ENCODE peak calls at places on chromosomes 11 and 22, in ten cellular contexts. S is ascending aorta, F is colonic mucosa, V is breast epithelium, E is heart left ventricle, D is right cardiac atrium, L is thoracic aorta, Y is Karpas-422, X is IMR-90, Z is H9. O is an unnamed sample. For H3K4me1, H3K9me3 and H3K27me3, the result is how much of the 10 kb centered on the place peaks cover.

GRCh38 chr11:71286701-71287643 is 34.6 kb upstream of the SHANK2 start:
- DNase-seq in S (no peak), F (peak), V (peak), E (no peak), D (no peak), L (no peak), Y (no peak), X (peak), Z (peak), O (no peak)

GRCh38 chr11:107716884-107717532 is 5.2 kb upstream of the SLN start:
- DNase-seq in S (no peak), F (no peak), V (no peak), E (no peak), D (no peak), L (no peak), Y (no peak), X (no peak), Z (no peak), O (no peak)

GRCh38 chr11:46570790-46571398 is 22.9 kb downstream of the AMBRA1 start:
- DNase-seq in S (no peak), F (no peak), V (no peak), E (no peak), D (no peak), L (no peak), Y (no peak), X (no peak), Z (no peak), O (no peak)

GRCh38 chr11:33452806-33453205 is 195.6 kb downstream of the HIPK3 start:
- DNase-seq in S (no peak), F (no peak), V (no peak), E (no peak), D (no peak), L (no peak), Y (no peak), X (peak), Z (no peak), O (no peak)

GRCh38 chr11:107562647-107563208 is 2.8 kb downstream of the ALKBH8 start:
- DNase-seq in S (no peak), F (no peak), V (no peak), E (no peak), D (no peak), L (no peak), Y (no peak), X (peak), Z (no peak), O (no peak)

GRCh38 chr11:27241316-27242122 is 121.5 kb downstream of the CCDC34 start:
- DNase-seq in S (no peak), F (no peak), V (no peak), E (no peak), D (no peak), L (no peak), Y (no peak), X (peak), Z (no peak), O (no peak)

GRCh38 chr11:61173456-61173855 is 12.2 kb upstream of the VPS37C start:
- DNase-seq in S (no peak), F (no peak), V (no peak), E (no peak), D (no peak), L (no peak), Y (peak), X (peak), Z (no peak), O (no peak)

GRCh38 chr11:46666982-46667590 is 33.3 kb downstream of the ARHGAP1 start:
- DNase-seq in S (no peak), F (no peak), V (no peak), E (no peak), D (peak), L (no peak), Y (no peak), X (no peak), Z (no peak), O (no peak)

GRCh38 chr22:36714110-36714509 is 10.6 kb upstream of the CACNG2 start:
- DNase-seq in S (no peak), F (no peak), V (no peak), E (no peak), D (no peak), L (no peak), Y (no peak), X (no peak), Z (no peak), O (no peak)

GRCh38 chr11:62061356-62062222 is 62.2 kb upstream of the INCENP start:
- DNase-seq in S (no peak), F (no peak), V (no peak), E (no peak), D (no peak), L (no peak), Y (no peak), X (no peak), Z (no peak), O (no peak)

GRCh38 chr11:69370984-69371709 is 77.2 kb downstream of the MYEOV start:
- DNase-seq in S (no peak), F (peak), V (no peak), E (no peak), D (no peak), L (no peak), Y (no peak), X (no peak), Z (peak), O (no peak)

GRCh38 chr22:23064381-23065068 is 5.8 kb upstream of the GNAZ start:
- DNase-seq in S (no peak), F (no peak), V (peak), E (peak), D (no peak), L (no peak), Y (no peak), X (no peak), Z (peak), O (no peak)

GRCh38 chr11:27700351-27701261 is at the start of gene BDNF:
- DNase-seq in S (no peak), F (no peak), V (no peak), E (no peak), D (no peak), L (no peak), Y (peak), X (peak), Z (peak), O (no peak)

GRCh38 chr11:124070906-124071621 is 29.9 kb upstream of the OR10G7 start:
- DNase-seq in S (no peak), F (peak), V (peak), E (peak), D (peak), L (no peak), Y (peak), X (peak), Z (peak), O (peak)

GRCh38 chr22:33918676-33919590 is 1.3 kb downstream of the LARGE1 start:
- DNase-seq in S (no peak), F (no peak), V (no peak), E (no peak), D (no peak), L (no peak), Y (no peak), X (peak), Z (no peak), O (no peak)

GRCh38 chr11:30346068-30346688 is 23.3 kb downstream of the ARL14EP start:
- DNase-seq in S (no peak), F (no peak), V (no peak), E (no peak), D (no peak), L (no peak), Y (peak), X (peak), Z (no peak), O (no peak)

GRCh38 chr11:104462346-104462745 is 298.4 kb upstream of the PDGFD start:
- DNase-seq in S (no peak), F (no peak), V (no peak), E (no peak), D (no peak), L (no peak), Y (no peak), X (peak), Z (no peak), O (no peak)

GRCh38 chr11:35152575-35152974 is 13.6 kb downstream of the CD44 start:
- DNase-seq in S (no peak), F (no peak), V (no peak), E (no peak), D (no peak), L (no peak), Y (no peak), X (no peak), Z (no peak), O (no peak)
- H3K4me1 ChIP-seq in S (under half), F (under half), V (under half), E (under half), D (under half), L (under half), Y (under half), X (under half), Z (under half), O (under half)

GRCh38 chr11:125941241-125941605 is 4.6 kb upstream of the VSIG10L2 start:
- DNase-seq in S (no peak), F (no peak), V (no peak), E (no peak), D (no peak), L (no peak), Y (no peak), X (no peak), Z (no peak), O (no peak)
- H3K9me3 ChIP-seq in S (under half), F (under half), V (under half), E (under half), D (under half), L (under half), Y (under half), X (under half), Z (under half), O (under half)

GRCh38 chr11:1598816-1599215 is 722 bp upstream of the KRTAP5-2 start:
- DNase-seq in S (no peak), F (no peak), V (no peak), E (no peak), D (no peak), L (no peak), Y (no peak), X (no peak), Z (no peak), O (no peak)

GRCh38 chr11:1597981-1598380 is at the start of gene KRTAP5-2:
- DNase-seq in S (no peak), F (no peak), V (no peak), E (no peak), D (no peak), L (no peak), Y (no peak), X (no peak), Z (no peak), O (no peak)

GRCh38 chr11:1600626-1601025 is 2.5 kb upstream of the KRTAP5-2 start:
- DNase-seq in S (no peak), F (no peak), V (no peak), E (no peak), D (no peak), L (no peak), Y (no peak), X (no peak), Z (no peak), O (no peak)

DNA sequence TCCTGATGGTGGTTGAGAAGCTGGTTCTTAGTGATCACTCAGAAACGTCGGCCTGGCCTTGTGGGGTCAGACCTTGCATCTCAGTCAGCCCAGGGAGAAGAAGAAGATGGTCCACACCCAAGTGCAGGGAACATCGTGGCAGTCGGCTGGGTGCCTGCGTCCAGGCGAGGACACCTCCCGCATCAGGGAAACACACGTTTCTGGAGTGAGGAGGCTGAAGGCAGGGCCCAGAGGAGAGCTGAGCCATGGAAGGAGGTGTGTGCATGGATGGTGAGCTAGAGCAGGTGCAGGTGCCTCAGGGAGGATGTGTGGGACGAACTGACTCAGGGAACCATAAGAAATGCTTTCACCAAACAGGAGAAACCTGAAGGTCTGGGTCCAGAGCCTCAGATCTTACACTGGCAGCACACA is 758 bp downstream of the KRTAP5-2 start:
- DNase-seq in S (no peak), F (no peak), V (no peak), E (no peak), D (no peak), L (no peak), Y (no peak), X (no peak), Z (no peak), O (no peak)
- H3K27me3 ChIP-seq in S (under half), F (under half), V (under half), E (under half), D (under half), L (under half), Y (under half), X (under half), Z (under half), O (under half)

GRCh38 chr11:118618991-118619375 is 11.6 kb downstream of the PHLDB1 start:
- DNase-seq in S (no peak), F (no peak), V (no peak), E (peak), D (peak), L (no peak), Y (no peak), X (peak), Z (no peak), O (no peak)
- H3K4me1 ChIP-seq in S (half or more), F (under half), V (under half), E (half or more), D (under half), L (under half), Y (under half), X (under half), Z (under half), O (under half)

O was measured in iPS DF 6.9.